ENCODE peak calls at places on chromosomes 5 and 9, in four cellular contexts. M is OCI-LY7; Y is activated CD8-positive, alpha-beta T cell treated with anti-CD3 and anti-CD28 coated beads for 36 hours; B is NCI-H446. H is an unnamed sample.

GRCh38 chr5:112886975-112887374 is 25.9 kb downstream of the SRP19 start:
- DNase-seq in M (no peak), Y (peak), B (no peak), H (no peak)

GRCh38 chr5:77066823-77067442 is 20.2 kb downstream of the ZBED3 start:
- DNase-seq in M (no peak), Y (no peak), B (no peak), H (no peak)

GRCh38 chr5:142385194-142385593 is 60.4 kb upstream of the SPRY4 start:
- DNase-seq in M (no peak), Y (no peak), B (no peak), H (no peak)

GRCh38 chr9:112838342-112838741 is 52.3 kb downstream of the SLC46A2 start:
- DNase-seq in M (no peak), Y (no peak), B (no peak), H (no peak)

GRCh38 chr5:129125819-129126218 is 31.3 kb downstream of the ISOC1 start:
- DNase-seq in M (no peak), Y (no peak), B (no peak), H (no peak)

GRCh38 chr5:167853421-167853820 is 438.0 kb upstream of the WWC1 start:
- DNase-seq in M (no peak), Y (no peak), B (no peak), H (no peak)

GRCh38 chr5:72611111-72611724 is 104.0 kb upstream of the ZNF366 start:
- DNase-seq in M (peak), Y (peak), B (peak), H (no peak)

GRCh38 chr9:28758971-28759370 is 1185.7 kb upstream of the C9orf72 start:
- DNase-seq in M (no peak), Y (no peak), B (no peak), H (no peak)

GRCh38 chr9:132422574-132422973 is 12.6 kb downstream of the CFAP77 start:
- DNase-seq in M (no peak), Y (no peak), B (no peak), H (no peak)

GRCh38 chr9:90219548-90220118 is 423.0 kb downstream of the DIRAS2 start:
- DNase-seq in M (peak), Y (peak), B (no peak), H (no peak)

GRCh38 chr9:10525972-10526371 is 86.8 kb downstream of the PTPRD start:
- DNase-seq in M (no peak), Y (no peak), B (no peak), H (no peak)

GRCh38 chr9:13728917-13729811 is 449.7 kb upstream of the MPDZ start:
- DNase-seq in M (no peak), Y (no peak), B (peak), H (no peak)

GRCh38 chr5:113005454-113005853 is 28.9 kb downstream of the DCP2 start:
- DNase-seq in M (no peak), Y (no peak), B (no peak), H (no peak)

GRCh38 chr9:128201441-128202369 is 1.5 kb upstream of the DNM1 start:
- DNase-seq in M (no peak), Y (peak), B (no peak), H (no peak)

GRCh38 chr9:88988796-88989641 is 2.2 kb upstream of the S1PR3 start:
- DNase-seq in M (peak), Y (peak), B (no peak), H (no peak)

GRCh38 chr5:106601605-106602004 is 1069.1 kb downstream of the EFNA5 start:
- DNase-seq in M (no peak), Y (no peak), B (no peak), H (no peak)

GRCh38 chr9:124248066-124248465 is 9.7 kb upstream of the NEK6 start:
- DNase-seq in M (no peak), Y (no peak), B (peak), H (no peak)